ENCODE peak calls at places on chromosomes 3 and 15, in four cellular contexts. One of them, this sample, is unnamed.

GRCh38 chr3:195556390-195556789 is 13.3 kb upstream of the PPP1R2 start:
- DNase-seq in K562: peak
- DNase-seq in WTC11: peak
- DNase-seq in HepG2: no peak
- DNase-seq in this sample: no peak

GRCh38 chr3:127714866-127715265 is 42.1 kb downstream of the ABTB1 start:
- DNase-seq in K562: no peak
- DNase-seq in WTC11: no peak
- DNase-seq in HepG2: no peak
- DNase-seq in this sample: no peak

GRCh38 chr3:89474333-89475130 is 367.1 kb downstream of the EPHA3 start:
- DNase-seq in K562: no peak
- DNase-seq in WTC11: no peak
- DNase-seq in HepG2: no peak
- DNase-seq in this sample: no peak

GRCh38 chr3:99578339-99578970 is 59.9 kb upstream of the COL8A1 start:
- DNase-seq in K562: no peak
- DNase-seq in WTC11: no peak
- DNase-seq in HepG2: no peak
- DNase-seq in this sample: no peak

GRCh38 chr3:41683666-41684350 is 278.1 kb downstream of the ULK4 start:
- DNase-seq in K562: no peak
- DNase-seq in WTC11: no peak
- DNase-seq in HepG2: peak
- DNase-seq in this sample: no peak

GRCh38 chr3:173065543-173065970 is 75.5 kb downstream of the SPATA16 start:
- DNase-seq in K562: no peak
- DNase-seq in WTC11: no peak
- DNase-seq in HepG2: no peak
- DNase-seq in this sample: no peak

GRCh38 chr3:98557324-98558010 is 25.7 kb downstream of the GPR15 start:
- DNase-seq in K562: no peak
- DNase-seq in WTC11: no peak
- DNase-seq in HepG2: no peak
- DNase-seq in this sample: peak

GRCh38 chr3:102936511-102936910 is 501.7 kb downstream of the ZPLD1 start:
- DNase-seq in K562: no peak
- DNase-seq in WTC11: no peak
- DNase-seq in HepG2: no peak
- DNase-seq in this sample: no peak

GRCh38 chr3:134320749-134321148 is 53.5 kb downstream of the AMOTL2 start:
- DNase-seq in K562: no peak
- DNase-seq in WTC11: no peak
- DNase-seq in HepG2: no peak
- DNase-seq in this sample: no peak

GRCh38 chr15:78130012-78130353 is 1.3 kb downstream of the CIB2 start:
- DNase-seq in K562: no peak
- DNase-seq in WTC11: no peak
- DNase-seq in HepG2: no peak
- DNase-seq in this sample: no peak

GRCh38 chr3:127389415-127389814 is 101.6 kb upstream of the PRR20G start:
- DNase-seq in K562: no peak
- DNase-seq in WTC11: no peak
- DNase-seq in HepG2: no peak
- DNase-seq in this sample: no peak

GRCh38 chr3:39388741-39389248 is 5.6 kb downstream of the SLC25A38 start:
- DNase-seq in K562: peak
- DNase-seq in WTC11: no peak
- DNase-seq in HepG2: no peak
- DNase-seq in this sample: peak

GRCh38 chr3:46646700-46647099 is 34.4 kb downstream of the FAM240A start:
- DNase-seq in K562: no peak
- DNase-seq in WTC11: no peak
- DNase-seq in HepG2: no peak
- DNase-seq in this sample: no peak

GRCh38 chr3:148737104-148737525 is 39.4 kb downstream of the AGTR1 start:
- DNase-seq in K562: no peak
- DNase-seq in WTC11: no peak
- DNase-seq in HepG2: peak
- DNase-seq in this sample: no peak

GRCh38 chr3:127718916-127719290 is 46.2 kb downstream of the ABTB1 start:
- DNase-seq in K562: no peak
- DNase-seq in WTC11: no peak
- DNase-seq in HepG2: no peak
- DNase-seq in this sample: no peak

GRCh38 chr3:41893977-41894376 is 67.9 kb downstream of the ULK4 start:
- DNase-seq in K562: peak
- DNase-seq in WTC11: no peak
- DNase-seq in HepG2: peak
- DNase-seq in this sample: no peak

GRCh38 chr3:153315781-153316180 is 153.8 kb downstream of the RAP2B start:
- DNase-seq in K562: no peak
- DNase-seq in WTC11: no peak
- DNase-seq in HepG2: no peak
- DNase-seq in this sample: no peak

GRCh38 chr15:78620021-78620838 is 566 bp downstream of the CHRNA3 start:
- DNase-seq in K562: no peak
- DNase-seq in WTC11: peak
- DNase-seq in HepG2: no peak
- DNase-seq in this sample: no peak

GRCh38 chr15:80367094-80367493 is 37.1 kb upstream of the ARNT2 start:
- DNase-seq in K562: peak
- DNase-seq in WTC11: peak
- DNase-seq in HepG2: peak
- DNase-seq in this sample: no peak

GRCh38 chr3:127792664-127793292 is 29.5 kb downstream of the MGLL start:
- DNase-seq in K562: no peak
- DNase-seq in WTC11: no peak
- DNase-seq in HepG2: no peak
- DNase-seq in this sample: no peak

GRCh38 chr3:139297588-139298311 is 46.1 kb upstream of the MRPS22 start:
- DNase-seq in K562: no peak
- DNase-seq in WTC11: no peak
- DNase-seq in HepG2: no peak
- DNase-seq in this sample: no peak

GRCh38 chr3:23877324-23877980 is 39.3 kb downstream of the NKIRAS1 start:
- DNase-seq in K562: no peak
- DNase-seq in WTC11: no peak
- DNase-seq in HepG2: peak
- DNase-seq in this sample: no peak

GRCh38 chr3:104556372-104557078 is 810.2 kb upstream of the ALCAM start:
- DNase-seq in K562: no peak
- DNase-seq in WTC11: no peak
- DNase-seq in HepG2: no peak
- DNase-seq in this sample: no peak

GRCh38 chr3:159635047-159635641 is 353.5 kb upstream of the IL12A start:
- DNase-seq in K562: no peak
- DNase-seq in WTC11: no peak
- DNase-seq in HepG2: no peak
- DNase-seq in this sample: no peak

GRCh38 chr3:127336086-127336485 is 48.2 kb upstream of the PRR20G start:
- DNase-seq in K562: no peak
- DNase-seq in WTC11: no peak
- DNase-seq in HepG2: no peak
- DNase-seq in this sample: no peak

GRCh38 chr3:175193815-175194518 is 334.8 kb downstream of the NAALADL2 start:
- DNase-seq in K562: no peak
- DNase-seq in WTC11: no peak
- DNase-seq in HepG2: no peak
- DNase-seq in this sample: peak

GRCh38 chr15:73334086-73334485 is 34.7 kb downstream of the HCN4 start:
- DNase-seq in K562: no peak
- DNase-seq in WTC11: no peak
- DNase-seq in HepG2: no peak
- DNase-seq in this sample: no peak

GRCh38 chr3:62229201-62229600 is 144.1 kb downstream of the FEZF2 start:
- DNase-seq in K562: no peak
- DNase-seq in WTC11: peak
- DNase-seq in HepG2: no peak
- DNase-seq in this sample: no peak

GRCh38 chr15:93524432-93524831 is 435.4 kb upstream of the RGMA start:
- DNase-seq in K562: no peak
- DNase-seq in WTC11: no peak
- DNase-seq in HepG2: no peak
- DNase-seq in this sample: no peak

GRCh38 chr15:94287794-94288246 is 56.5 kb downstream of the MCTP2 start:
- DNase-seq in K562: no peak
- DNase-seq in WTC11: no peak
- DNase-seq in HepG2: no peak
- DNase-seq in this sample: peak

GRCh38 chr15:48978638-48979037 is 14.9 kb upstream of the SHC4 start:
- DNase-seq in K562: no peak
- DNase-seq in WTC11: no peak
- DNase-seq in HepG2: no peak
- DNase-seq in this sample: no peak

GRCh38 chr15:88574646-88575045 is 28.2 kb upstream of the DET1 start:
- DNase-seq in K562: no peak
- DNase-seq in WTC11: no peak
- DNase-seq in HepG2: no peak
- DNase-seq in this sample: no peak

GRCh38 chr3:169573129-169573528 is 90.4 kb downstream of the MECOM start:
- DNase-seq in K562: no peak
- DNase-seq in WTC11: no peak
- DNase-seq in HepG2: no peak
- DNase-seq in this sample: no peak

GRCh38 chr3:169579086-169579485 is 84.4 kb downstream of the MECOM start:
- DNase-seq in K562: no peak
- DNase-seq in WTC11: no peak
- DNase-seq in HepG2: no peak
- DNase-seq in this sample: no peak

GRCh38 chr3:169578381-169578780 is 85.1 kb downstream of the MECOM start:
- DNase-seq in K562: no peak
- DNase-seq in WTC11: no peak
- DNase-seq in HepG2: no peak
- DNase-seq in this sample: no peak

GRCh38 chr3:169574531-169574930 is 89.0 kb downstream of the MECOM start:
- DNase-seq in K562: no peak
- DNase-seq in WTC11: no peak
- DNase-seq in HepG2: no peak
- DNase-seq in this sample: no peak

GRCh38 chr3:169575381-169575780 is 88.1 kb downstream of the MECOM start:
- DNase-seq in K562: peak
- DNase-seq in WTC11: no peak
- DNase-seq in HepG2: no peak
- DNase-seq in this sample: no peak
- TF ChIP-seq CBFB in K562: no peak
- TF ChIP-seq CBFB in WTC11: no peak
- TF ChIP-seq CBFB in HepG2: no peak
- TF ChIP-seq CBFB in this sample: no peak

GRCh38 chr3:186212611-186213010 is 103.7 kb upstream of the ETV5 start:
- DNase-seq in K562: no peak
- DNase-seq in WTC11: no peak
- DNase-seq in HepG2: no peak
- DNase-seq in this sample: no peak

GRCh38 chr3:186207515-186207914 is 98.6 kb upstream of the ETV5 start:
- DNase-seq in K562: no peak
- DNase-seq in WTC11: no peak
- DNase-seq in HepG2: no peak
- DNase-seq in this sample: no peak

GRCh38 chr3:186211101-186211500 is 102.2 kb upstream of the ETV5 start:
- DNase-seq in K562: no peak
- DNase-seq in WTC11: no peak
- DNase-seq in HepG2: no peak
- DNase-seq in this sample: no peak

GRCh38 chr3:186209810-186210752 is 101.2 kb upstream of the ETV5 start:
- DNase-seq in K562: peak
- DNase-seq in WTC11: peak
- DNase-seq in HepG2: peak
- DNase-seq in this sample: no peak

DNA sequence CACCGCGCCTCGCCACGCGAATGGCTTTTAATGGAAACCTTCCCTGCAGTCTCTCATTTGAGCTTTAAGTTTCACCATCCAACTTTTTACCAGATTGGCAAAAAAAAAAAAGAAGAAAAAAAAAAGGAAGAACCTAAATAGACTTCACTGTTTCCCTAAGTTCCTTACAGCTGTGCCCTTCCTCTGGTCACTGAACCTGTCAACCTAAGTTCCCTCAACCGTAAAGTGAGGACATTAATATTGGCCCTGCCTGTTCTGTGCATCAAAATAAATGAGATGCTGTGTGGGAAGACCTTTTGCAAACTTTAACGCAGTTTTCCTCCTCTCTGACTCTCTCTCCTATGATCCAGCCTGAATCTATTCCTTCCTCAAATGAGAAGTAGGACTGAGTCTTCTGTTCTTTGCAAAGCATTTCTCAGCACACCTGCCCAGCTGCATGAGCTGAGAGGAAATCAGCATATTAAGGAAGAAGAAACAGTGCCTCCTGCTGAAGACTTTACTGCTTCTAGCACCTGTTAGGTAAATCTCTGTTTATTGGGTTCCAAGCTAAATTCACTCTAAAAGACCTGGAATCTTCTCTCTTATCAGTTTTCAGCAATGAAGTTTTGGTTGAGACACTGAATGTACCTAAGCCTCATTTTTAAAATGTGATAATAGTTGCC is 99.6 kb upstream of the ETV5 start:
- DNase-seq in K562: no peak
- DNase-seq in WTC11: no peak
- DNase-seq in HepG2: no peak
- DNase-seq in this sample: no peak
- TF ChIP-seq CTCF in K562: no peak
- TF ChIP-seq CTCF in WTC11: no peak
- TF ChIP-seq CTCF in HepG2: no peak
- TF ChIP-seq CTCF in this sample: peak

DNA sequence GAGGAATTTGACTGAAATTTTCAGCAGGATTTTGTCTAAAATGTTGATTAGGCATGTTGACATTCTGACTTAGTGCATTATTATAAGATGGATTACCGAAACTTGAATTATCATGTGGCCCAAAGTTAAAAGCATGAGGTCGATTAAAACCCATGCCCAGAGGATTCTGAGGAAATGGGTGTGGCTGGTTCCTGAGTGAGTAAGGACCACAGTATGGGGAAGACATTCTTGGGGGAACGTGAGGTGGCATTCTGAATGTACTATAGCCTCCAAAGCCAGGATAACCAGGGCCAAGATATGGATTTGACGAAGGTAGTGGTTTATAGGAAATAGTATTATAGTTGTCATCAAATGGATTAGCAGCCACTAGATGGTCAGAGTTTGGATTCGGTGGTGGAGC is 38.7 kb upstream of the DNAAF4 start:
- DNase-seq in K562: no peak
- DNase-seq in WTC11: no peak
- DNase-seq in HepG2: no peak
- DNase-seq in this sample: no peak
- TF ChIP-seq CBFB in K562: no peak
- TF ChIP-seq CBFB in WTC11: no peak
- TF ChIP-seq CBFB in HepG2: no peak
- TF ChIP-seq CBFB in this sample: no peak

DNA sequence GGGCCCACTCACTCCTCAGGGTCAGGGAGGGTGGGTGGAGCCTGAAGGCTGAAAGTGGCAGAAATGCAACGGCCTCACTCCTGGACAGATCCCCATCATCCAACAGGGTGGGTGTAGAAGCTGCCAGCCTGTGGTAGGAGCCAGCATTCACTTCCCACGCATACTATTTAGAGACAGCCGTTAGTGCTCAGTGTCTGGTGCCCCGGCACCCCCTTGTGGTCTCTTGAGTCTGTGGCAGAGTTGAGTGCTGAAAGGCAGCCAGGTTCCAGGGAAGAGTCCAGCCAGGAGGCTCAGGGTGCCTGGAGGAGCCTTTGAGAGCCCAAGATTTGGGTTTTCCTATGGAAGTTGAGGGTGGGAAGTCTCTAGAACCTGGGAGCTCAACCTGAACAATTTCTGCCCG is 2.1 kb upstream of the GNAT1 start:
- DNase-seq in K562: peak
- DNase-seq in WTC11: peak
- DNase-seq in HepG2: peak
- DNase-seq in this sample: no peak
- TF ChIP-seq CTCF in K562: peak
- TF ChIP-seq CTCF in WTC11: peak
- TF ChIP-seq CTCF in HepG2: peak
- TF ChIP-seq CTCF in this sample: peak